ENCODE peak calls at places on chromosome 3, in ten cellular contexts. I, C, A, Q, E, H, Z, P, F and B are unnamed samples.

GRCh38 chr3:64593350-64593749 is 94.5 kb downstream of the ADAMTS9 start:
- DNase-seq in I (no peak), C (no peak), A (no peak), Q (no peak), E (no peak), H (no peak), Z (no peak), P (no peak), F (no peak), B (no peak)

GRCh38 chr3:39299279-39299678 is 19.4 kb upstream of the CX3CR1 start:
- DNase-seq in I (no peak), C (no peak), A (no peak), Q (no peak), E (no peak), H (no peak), Z (no peak), P (no peak), F (no peak), B (no peak)

GRCh38 chr3:10707984-10708868 is 107.8 kb upstream of the SLC6A11 start:
- DNase-seq in I (no peak), C (no peak), A (peak; percentile 26), Q (no peak), E (no peak), H (no peak), Z (no peak), P (no peak), F (no peak), B (no peak)

GRCh38 chr3:20023663-20024417 is 11.8 kb upstream of the PP2D1 start:
- DNase-seq in I (peak; percentile 26), C (no peak), A (no peak), Q (peak; percentile 32), E (no peak), H (peak; percentile 45), Z (peak; percentile 11), P (peak; percentile 35), F (no peak), B (no peak)

GRCh38 chr3:126341755-126342150 is 15.5 kb downstream of the KLF15 start:
- DNase-seq in I (peak; percentile 3), C (peak; percentile 20), A (no peak), Q (peak; percentile 1), E (peak; percentile 15), H (no peak), Z (no peak), P (no peak), F (peak; percentile 26), B (no peak)

GRCh38 chr3:129123314-129124060 is 1.9 kb upstream of the RAB43 start:
- DNase-seq in I (peak; percentile 27), C (no peak), A (peak; percentile 37), Q (peak; percentile 17), E (no peak), H (peak; percentile 66), Z (no peak), P (no peak), F (peak; percentile 45), B (no peak)

GRCh38 chr3:11317300-11317699 is 45.1 kb downstream of the ATG7 start:
- DNase-seq in I (no peak), C (no peak), A (no peak), Q (no peak), E (no peak), H (no peak), Z (no peak), P (no peak), F (no peak), B (no peak)

GRCh38 chr3:142566096-142566495 is 12.4 kb downstream of the ATR start:
- DNase-seq in I (no peak), C (no peak), A (no peak), Q (no peak), E (no peak), H (no peak), Z (no peak), P (no peak), F (no peak), B (no peak)

GRCh38 chr3:195274259-195274966 is 3.5 kb upstream of the XXYLT1 start:
- DNase-seq in I (no peak), C (no peak), A (no peak), Q (no peak), E (no peak), H (no peak), Z (no peak), P (no peak), F (no peak), B (no peak)

GRCh38 chr3:138796761-138797160 is 38.0 kb downstream of the PIK3CB start:
- DNase-seq in I (no peak), C (no peak), A (no peak), Q (no peak), E (no peak), H (no peak), Z (no peak), P (no peak), F (no peak), B (no peak)

GRCh38 chr3:57068437-57069089 is 8.1 kb downstream of the SPATA12 start:
- DNase-seq in I (peak; percentile 28), C (no peak), A (peak; percentile 87), Q (peak; percentile 53), E (no peak), H (peak; percentile 55), Z (no peak), P (no peak), F (peak; percentile 92), B (no peak)

GRCh38 chr3:51395493-51396213 is 4.6 kb downstream of the RBM15B start:
- DNase-seq in I (no peak), C (no peak), A (no peak), Q (no peak), E (no peak), H (no peak), Z (no peak), P (no peak), F (no peak), B (no peak)
- TF ChIP-seq CTCF in I (no peak), C (no peak), A (no peak), Q (no peak), E (no peak), H (no peak), Z (no peak), P (no peak), F (no peak), B (no peak)

GRCh38 chr3:24639061-24639460 is 144.4 kb upstream of the THRB start:
- DNase-seq in I (no peak), C (no peak), A (no peak), Q (no peak), E (no peak), H (no peak), Z (no peak), P (no peak), F (no peak), B (no peak)
- TF ChIP-seq CTCF in I (no peak), C (no peak), A (no peak), Q (no peak), E (no peak), H (no peak), Z (no peak), P (no peak), F (no peak), B (no peak)

GRCh38 chr3:94115482-94115881 is 52.6 kb downstream of the NSUN3 start:
- DNase-seq in I (no peak), C (no peak), A (no peak), Q (no peak), E (no peak), H (no peak), Z (peak; percentile 7), P (peak; percentile 12), F (no peak), B (peak; percentile 4)
- TF ChIP-seq CTCF in I (no peak), C (no peak), A (no peak), Q (no peak), E (no peak), H (no peak), Z (no peak), P (peak; percentile 29), F (no peak), B (peak; percentile 63)

GRCh38 chr3:153440311-153440710 is 278.3 kb downstream of the RAP2B start:
- DNase-seq in I (no peak), C (no peak), A (no peak), Q (no peak), E (no peak), H (no peak), Z (no peak), P (no peak), F (no peak), B (no peak)

GRCh38 chr3:153438275-153438674 is 276.2 kb downstream of the RAP2B start:
- DNase-seq in I (no peak), C (no peak), A (no peak), Q (no peak), E (no peak), H (no peak), Z (no peak), P (no peak), F (no peak), B (no peak)

GRCh38 chr3:153442386-153442785 is 280.4 kb downstream of the RAP2B start:
- DNase-seq in I (no peak), C (no peak), A (no peak), Q (no peak), E (no peak), H (no peak), Z (no peak), P (no peak), F (no peak), B (no peak)

GRCh38 chr3:153442799-153443487 is 280.9 kb downstream of the RAP2B start:
- DNase-seq in I (no peak), C (no peak), A (no peak), Q (no peak), E (no peak), H (no peak), Z (no peak), P (no peak), F (no peak), B (no peak)

GRCh38 chr3:153439780-153440179 is 277.8 kb downstream of the RAP2B start:
- DNase-seq in I (no peak), C (no peak), A (no peak), Q (no peak), E (no peak), H (no peak), Z (no peak), P (no peak), F (no peak), B (no peak)
- TF ChIP-seq CTCF in I (no peak), C (no peak), A (no peak), Q (no peak), E (no peak), H (no peak), Z (no peak), P (no peak), F (no peak), B (no peak)

GRCh38 chr3:111769110-111769509 is 90.0 kb upstream of the PHLDB2 start:
- DNase-seq in I (no peak), C (no peak), A (no peak), Q (no peak), E (no peak), H (no peak), Z (no peak), P (no peak), F (no peak), B (no peak)
- TF ChIP-seq CTCF in I (no peak), C (no peak), A (no peak), Q (no peak), E (no peak), H (no peak), Z (no peak), P (no peak), F (no peak), B (no peak)

GRCh38 chr3:189267981-189268613 is 96.3 kb downstream of the TPRG1 start:
- DNase-seq in I (no peak), C (no peak), A (no peak), Q (peak; percentile 5), E (no peak), H (no peak), Z (peak; percentile 19), P (no peak), F (no peak), B (no peak)
- TF ChIP-seq CTCF in I (no peak), C (no peak), A (no peak), Q (no peak), E (no peak), H (no peak), Z (no peak), P (no peak), F (no peak), B (peak; percentile 36)